ENCODE peak calls at places on chromosome 11, in nine cellular contexts. V, T, J, G, H, P, N, I and X are unnamed samples.

GRCh38 chr11:3140291-3140603 is 24.9 kb downstream of the OSBPL5 start:
- DNase-seq in V (no peak), T (no peak), J (no peak), G (no peak), H (no peak), P (no peak), N (no peak), I (no peak), X (no peak)

GRCh38 chr11:64428685-64429084 is 69.7 kb downstream of the RPS6KA4 start:
- DNase-seq in V (no peak), T (no peak), J (no peak), G (peak; percentile 85), H (no peak), P (no peak), N (no peak), I (no peak), X (no peak)

GRCh38 chr11:86931059-86931964 is 23.9 kb downstream of the FZD4 start:
- DNase-seq in V (no peak), T (peak; percentile 71), J (peak; percentile 34), G (no peak), H (peak; percentile 50), P (no peak), N (no peak), I (no peak), X (no peak)

GRCh38 chr11:128694618-128695481 is 978 bp downstream of the FLI1 start:
- DNase-seq in V (no peak), T (peak; percentile 42), J (no peak), G (peak; percentile 82), H (no peak), P (peak; percentile 31), N (no peak), I (no peak), X (peak; percentile 49)

GRCh38 chr11:94880216-94880615 is 93.1 kb downstream of the CWC15 start:
- DNase-seq in V (no peak), T (no peak), J (peak; percentile 51), G (no peak), H (peak; percentile 49), P (no peak), N (peak; percentile 74), I (no peak), X (no peak)

GRCh38 chr11:60777572-60777971 is 7.6 kb upstream of the MS4A10 start:
- DNase-seq in V (no peak), T (peak; percentile 77), J (peak; percentile 82), G (no peak), H (peak; percentile 76), P (peak; percentile 70), N (peak; percentile 44), I (peak; percentile 95), X (peak; percentile 95)

GRCh38 chr11:106594751-106595351 is 423.4 kb downstream of the GUCY1A2 start:
- DNase-seq in V (no peak), T (peak; percentile 15), J (peak; percentile 4), G (peak; percentile 81), H (no peak), P (no peak), N (no peak), I (no peak), X (no peak)

GRCh38 chr11:96061730-96062524 is 138.0 kb upstream of the MTMR2 start:
- DNase-seq in V (no peak), T (no peak), J (peak; percentile 51), G (no peak), H (peak; percentile 19), P (peak; percentile 31), N (no peak), I (no peak), X (no peak)

GRCh38 chr11:31813961-31814868 is 3.1 kb upstream of the PAX6 start:
- DNase-seq in V (no peak), T (no peak), J (no peak), G (peak; percentile 80), H (no peak), P (no peak), N (no peak), I (no peak), X (no peak)

GRCh38 chr11:34188181-34188580 is 82.8 kb downstream of the NAT10 start:
- DNase-seq in V (no peak), T (no peak), J (no peak), G (peak; percentile 70), H (no peak), P (no peak), N (no peak), I (no peak), X (no peak)

GRCh38 chr11:16891170-16891569 is 123.0 kb downstream of the PLEKHA7 start:
- DNase-seq in V (no peak), T (no peak), J (peak; percentile 8), G (no peak), H (no peak), P (no peak), N (no peak), I (peak; percentile 10), X (no peak)

GRCh38 chr11:116193321-116194114 is 579.3 kb downstream of the BUD13 start:
- DNase-seq in V (no peak), T (peak; percentile 18), J (peak; percentile 62), G (peak; percentile 87), H (peak; percentile 10), P (peak; percentile 1), N (peak; percentile 2), I (peak; percentile 12), X (peak; percentile 55)

DNA sequence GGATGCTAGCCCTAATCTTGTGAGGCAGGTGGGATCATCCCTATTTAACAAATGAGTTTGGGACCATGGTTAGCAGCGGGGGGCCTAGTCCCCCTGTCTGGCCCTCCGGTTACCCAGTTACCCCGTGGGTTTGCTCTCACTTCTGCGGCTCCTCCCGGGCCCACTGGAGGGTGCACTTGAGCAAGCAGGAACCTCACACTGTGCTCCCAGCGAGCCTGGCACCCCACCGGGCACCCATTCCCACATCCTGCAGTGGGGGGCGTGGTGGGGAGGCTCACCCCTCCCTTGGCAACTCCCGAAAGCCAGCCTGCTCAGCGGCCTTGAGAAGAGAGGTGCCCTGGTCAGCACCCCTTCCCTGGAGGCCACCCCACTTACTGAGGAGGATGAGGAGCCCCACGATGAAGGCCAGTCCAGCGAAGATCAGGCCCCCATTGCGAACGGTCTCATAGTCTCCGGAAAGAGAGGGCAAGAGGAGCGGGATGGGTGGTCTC is 2.5 kb downstream of the FXYD2 start:
- DNase-seq in V (peak; percentile 21), T (no peak), J (no peak), G (peak; percentile 87), H (no peak), P (no peak), N (no peak), I (no peak), X (peak; percentile 17)
- TF ChIP-seq CTCF in V (no peak), T (peak; percentile 59), J (peak; percentile 37), G (peak; percentile 81), H (peak; percentile 44), P (peak; percentile 60), N (peak; percentile 35), I (peak; percentile 86), X (peak; percentile 61)

DNA sequence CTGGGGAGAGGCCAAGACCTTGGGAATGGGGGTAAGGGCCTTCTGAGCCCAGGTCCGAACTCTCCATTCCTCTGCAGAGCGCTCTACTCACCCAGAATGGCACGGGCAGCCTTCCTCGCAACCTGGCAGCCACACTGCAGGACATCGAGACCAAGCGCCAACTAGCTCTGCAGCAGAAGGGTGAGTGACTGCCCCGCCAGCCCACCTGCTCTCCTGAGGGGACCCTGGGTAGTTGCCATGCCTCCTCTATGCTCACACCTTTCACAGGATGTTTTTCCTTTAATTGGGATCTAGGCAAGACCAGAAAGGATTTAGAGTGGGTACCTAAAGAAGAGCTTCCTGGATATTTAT is 35.5 kb downstream of the TREH start:
- DNase-seq in V (no peak), T (no peak), J (no peak), G (no peak), H (no peak), P (no peak), N (no peak), I (no peak), X (no peak)
- H3K4me3 ChIP-seq in V (no peak overlapping the region), T (no peak overlapping the region), J (no peak overlapping the region), G (no peak overlapping the region), H (no peak overlapping the region), P (no peak overlapping the region), N (no peak overlapping the region), I (no peak overlapping the region), X (no peak overlapping the region)

GRCh38 chr11:23990346-23990745 is 506.5 kb upstream of the LUZP2 start:
- DNase-seq in V (no peak), T (no peak), J (peak; percentile 19), G (no peak), H (no peak), P (peak; percentile 60), N (no peak), I (no peak), X (peak; percentile 14)

GRCh38 chr11:23991140-23991539 is 505.7 kb upstream of the LUZP2 start:
- DNase-seq in V (no peak), T (peak; percentile 65), J (peak; percentile 90), G (no peak), H (peak; percentile 36), P (peak; percentile 56), N (no peak), I (peak; percentile 33), X (peak; percentile 66)

GRCh38 chr11:23988381-23989006 is 508.4 kb upstream of the LUZP2 start:
- DNase-seq in V (no peak), T (peak; percentile 36), J (peak; percentile 84), G (no peak), H (peak; percentile 29), P (peak; percentile 8), N (peak; percentile 7), I (peak; percentile 64), X (peak; percentile 73)
- TF ChIP-seq CTCF in V (no peak), T (no peak), J (no peak), G (no peak), H (no peak), P (no peak), N (no peak), I (no peak), X (no peak)

DNA sequence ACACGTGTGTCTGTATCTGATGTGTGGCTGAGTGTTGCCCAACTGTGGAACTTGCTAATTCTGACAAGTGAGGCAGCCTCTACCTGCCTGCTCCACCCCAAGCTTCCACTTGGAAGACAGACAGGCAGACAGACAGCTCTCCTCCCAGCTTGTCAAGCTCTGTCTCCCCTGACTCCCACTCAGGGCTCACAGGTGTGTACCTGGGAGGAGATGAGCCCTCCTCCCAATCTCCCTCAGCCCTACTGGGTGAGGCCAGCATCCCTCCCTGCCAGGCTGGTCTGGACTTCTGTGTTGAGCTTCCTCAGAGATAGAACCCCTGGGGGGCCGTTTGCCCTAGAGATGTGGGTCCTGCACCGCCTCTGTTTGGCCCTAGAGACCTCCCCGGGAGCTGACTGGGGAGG is 1.0 kb upstream of the CHRM1 start:
- DNase-seq in V (no peak), T (no peak), J (no peak), G (peak; percentile 54), H (no peak), P (no peak), N (no peak), I (no peak), X (no peak)
- H3K4me3 ChIP-seq in V (no peak overlapping the region), T (no peak overlapping the region), J (no peak overlapping the region), G (no peak overlapping the region), H (no peak overlapping the region), P (no peak overlapping the region), N (no peak overlapping the region), I (no peak overlapping the region), X (no peak overlapping the region)

GRCh38 chr11:10990637-10991036 is 132.8 kb upstream of the ZBED5 start:
- DNase-seq in V (no peak), T (peak; percentile 65), J (no peak), G (no peak), H (peak; percentile 40), P (no peak), N (peak; percentile 86), I (no peak), X (no peak)
- TF ChIP-seq CTCF in V (no peak), T (no peak), J (no peak), G (no peak), H (no peak), P (no peak), N (no peak), I (no peak), X (no peak)